ENCODE peak calls at places on chromosomes 1 and 21, in eight cellular contexts. P, C, G, H, L, O, S and B are unnamed samples.

GRCh38 chr1:161885013-161885412 is 118.9 kb downstream of the ATF6 start:
- DNase-seq in L (no peak), H (no peak), C (no peak), G (no peak), P (no peak), S (no peak), O (no peak), B (no peak)

GRCh38 chr1:209490013-209490412 is 93.5 kb upstream of the CAMK1G start:
- DNase-seq in O (no peak), H (no peak), L (no peak), C (no peak), S (no peak), G (no peak), P (peak), B (no peak)

GRCh38 chr1:47859092-47859743 is 138.0 kb downstream of the TRABD2B start:
- DNase-seq in O (no peak), P (no peak), S (no peak), C (no peak), L (no peak), H (no peak), G (no peak), B (no peak)

GRCh38 chr1:185823471-185823870 is 89.3 kb downstream of the HMCN1 start:
- DNase-seq in C (no peak), S (no peak), L (no peak), P (no peak), G (no peak), H (no peak), O (no peak), B (no peak)

GRCh38 chr1:109891930-109892329 is 18.7 kb upstream of the CSF1 start:
- DNase-seq in P (no peak), S (no peak), L (no peak), H (no peak), C (no peak), O (no peak), G (no peak), B (no peak)

GRCh38 chr21:15682182-15682895 is 47.4 kb upstream of the USP25 start:
- DNase-seq in S (no peak), C (no peak), L (no peak), G (no peak), H (no peak), P (no peak), O (no peak), B (no peak)

GRCh38 chr1:15702722-15703550 is 18.8 kb downstream of the PLEKHM2 start:
- DNase-seq in P (peak), S (no peak), O (peak), H (no peak), L (no peak), G (no peak), C (no peak), B (no peak)

GRCh38 chr1:33560680-33561079 is 88.2 kb downstream of the ZSCAN20 start:
- DNase-seq in P (no peak), C (no peak), S (no peak), G (no peak), L (no peak), O (no peak), H (no peak), B (no peak)

GRCh38 chr21:46077674-46078101 is 20.2 kb upstream of the COL6A2 start:
- DNase-seq in P (no peak), G (no peak), S (no peak), L (no peak), C (no peak), O (no peak), H (no peak), B (peak)

GRCh38 chr1:66271216-66271903 is 262.6 kb upstream of the SGIP1 start:
- DNase-seq in L (no peak), S (no peak), P (peak), G (no peak), H (peak), O (no peak), C (no peak), B (no peak)

GRCh38 chr1:172609528-172609927 is 49.4 kb upstream of the FASLG start:
- DNase-seq in G (no peak), S (no peak), H (no peak), P (peak), O (no peak), L (no peak), C (no peak), B (no peak)

GRCh38 chr1:167871331-167871730 is 42.6 kb downstream of the ADCY10 start:
- DNase-seq in G (no peak), H (no peak), P (no peak), C (no peak), O (no peak), L (no peak), S (no peak), B (no peak)

GRCh38 chr1:150567341-150567716 is 12.1 kb downstream of the MCL1 start:
- DNase-seq in C (no peak), P (no peak), H (peak), G (no peak), S (no peak), O (no peak), L (no peak), B (no peak)

GRCh38 chr1:59128784-59129227 is 168.1 kb upstream of the FGGY start:
- DNase-seq in O (no peak), P (peak), L (no peak), H (no peak), G (no peak), C (no peak), S (no peak), B (no peak)

GRCh38 chr1:21816602-21817302 is 4.7 kb downstream of the LDLRAD2 start:
- DNase-seq in P (no peak), S (no peak), H (peak), G (no peak), C (no peak), L (no peak), O (no peak), B (no peak)

GRCh38 chr1:96464991-96465875 is 256.4 kb upstream of the PTBP2 start:
- DNase-seq in L (no peak), H (no peak), P (no peak), G (no peak), S (no peak), C (no peak), O (no peak), B (no peak)

GRCh38 chr1:30742300-30742962 is 15.1 kb downstream of the LAPTM5 start:
- DNase-seq in O (no peak), H (no peak), L (no peak), P (no peak), G (no peak), S (no peak), C (no peak), B (no peak)

GRCh38 chr21:26154776-26155175 is 15.8 kb downstream of the APP start:
- DNase-seq in P (no peak), H (no peak), O (no peak), L (no peak), S (no peak), G (no peak), C (no peak), B (no peak)